ENCODE peak calls at places on chromosomes 1 and 21, in ten cellular contexts. I, T, C, N, B, X, D, O, Y and Z are unnamed samples.

GRCh38 chr21:33070921-33071877 is 1.3 kb downstream of the OLIG1 start:
- DNase-seq in I (no peak), T (peak), C (peak), N (no peak), B (no peak), X (no peak), D (peak), O (no peak), Y (peak), Z (no peak)

GRCh38 chr21:31604591-31605190 is 54.8 kb upstream of the SOD1 start:
- DNase-seq in I (peak), T (peak), C (peak), N (peak), B (peak), X (peak), D (peak), O (peak), Y (peak), Z (peak)

GRCh38 chr1:2151252-2151651 is 43.3 kb downstream of the FAAP20 start:
- DNase-seq in I (no peak), T (no peak), C (no peak), N (no peak), B (no peak), X (no peak), D (no peak), O (no peak), Y (no peak), Z (no peak)

GRCh38 chr21:34205811-34206635 is 132.6 kb downstream of the MRPS6 start:
- DNase-seq in I (no peak), T (no peak), C (no peak), N (no peak), B (no peak), X (no peak), D (no peak), O (no peak), Y (no peak), Z (no peak)

GRCh38 chr1:56710646-56711045 is 65.5 kb downstream of the PRKAA2 start:
- DNase-seq in I (no peak), T (no peak), C (peak), N (no peak), B (no peak), X (no peak), D (no peak), O (no peak), Y (peak), Z (no peak)

GRCh38 chr21:29104239-29104708 is 26.2 kb upstream of the MAP3K7CL start:
- DNase-seq in I (no peak), T (no peak), C (no peak), N (no peak), B (no peak), X (no peak), D (no peak), O (no peak), Y (peak), Z (no peak)

GRCh38 chr1:116940809-116941640 is 31.3 kb downstream of the PTGFRN start:
- DNase-seq in I (no peak), T (peak), C (no peak), N (no peak), B (no peak), X (no peak), D (peak), O (no peak), Y (no peak), Z (no peak)

GRCh38 chr1:154474802-154475201 is 27.2 kb upstream of the TDRD10 start:
- DNase-seq in I (no peak), T (no peak), C (peak), N (no peak), B (peak), X (peak), D (no peak), O (peak), Y (peak), Z (peak)

GRCh38 chr1:42524330-42524729 is 61.2 kb downstream of the CCDC30 start:
- DNase-seq in I (no peak), T (peak), C (no peak), N (no peak), B (no peak), X (no peak), D (no peak), O (no peak), Y (no peak), Z (no peak)

GRCh38 chr21:20537162-20537561 is 461.0 kb upstream of the NCAM2 start:
- DNase-seq in I (no peak), T (no peak), C (no peak), N (no peak), B (no peak), X (no peak), D (no peak), O (no peak), Y (no peak), Z (no peak)

GRCh38 chr1:89820423-89821321 is at the start of gene LRRC8D:
- DNase-seq in I (peak), T (peak), C (peak), N (peak), B (peak), X (peak), D (peak), O (peak), Y (peak), Z (peak)

GRCh38 chr21:46154155-46154954 is 1.0 kb downstream of the FTCD start:
- DNase-seq in I (no peak), T (peak), C (no peak), N (peak), B (peak), X (no peak), D (no peak), O (no peak), Y (no peak), Z (no peak)

GRCh38 chr1:167628754-167629515 is 1.1 kb upstream of the RCSD1 start:
- DNase-seq in I (no peak), T (peak), C (no peak), N (no peak), B (no peak), X (no peak), D (no peak), O (no peak), Y (no peak), Z (no peak)

GRCh38 chr1:1908506-1908791 is 6.6 kb upstream of the CALML6 start:
- DNase-seq in I (no peak), T (no peak), C (no peak), N (no peak), B (no peak), X (no peak), D (no peak), O (no peak), Y (no peak), Z (no peak)

GRCh38 chr21:36491191-36491916 is 11.4 kb upstream of the CLDN14 start:
- DNase-seq in I (no peak), T (no peak), C (no peak), N (no peak), B (no peak), X (no peak), D (no peak), O (no peak), Y (no peak), Z (no peak)
- H3K27ac ChIP-seq in I (no peak), T (peak), C (no peak), N (no peak), B (no peak), X (no peak), D (no peak), O (no peak), Y (no peak), Z (no peak)

GRCh38 chr1:15968172-15968571 is 7.7 kb downstream of the ZBTB17 start:
- DNase-seq in I (no peak), T (no peak), C (no peak), N (no peak), B (no peak), X (no peak), D (no peak), O (no peak), Y (no peak), Z (no peak)

GRCh38 chr1:15965228-15965767 is 10.6 kb downstream of the ZBTB17 start:
- DNase-seq in I (no peak), T (no peak), C (no peak), N (no peak), B (no peak), X (no peak), D (no peak), O (no peak), Y (peak), Z (no peak)

GRCh38 chr1:15969321-15969880 is 6.5 kb downstream of the ZBTB17 start:
- DNase-seq in I (no peak), T (no peak), C (no peak), N (no peak), B (no peak), X (no peak), D (no peak), O (no peak), Y (no peak), Z (no peak)

GRCh38 chr1:15966081-15966955 is 9.6 kb downstream of the ZBTB17 start:
- DNase-seq in I (peak), T (no peak), C (peak), N (no peak), B (peak), X (no peak), D (no peak), O (no peak), Y (peak), Z (peak)

GRCh38 chr1:15966956-15967344 is 9.0 kb downstream of the ZBTB17 start:
- DNase-seq in I (no peak), T (no peak), C (no peak), N (no peak), B (no peak), X (no peak), D (no peak), O (no peak), Y (no peak), Z (no peak)
- H3K27ac ChIP-seq in I (no peak), T (no peak), C (no peak), N (no peak), B (no peak), X (no peak), D (no peak), O (no peak), Y (no peak), Z (no peak)

DNA sequence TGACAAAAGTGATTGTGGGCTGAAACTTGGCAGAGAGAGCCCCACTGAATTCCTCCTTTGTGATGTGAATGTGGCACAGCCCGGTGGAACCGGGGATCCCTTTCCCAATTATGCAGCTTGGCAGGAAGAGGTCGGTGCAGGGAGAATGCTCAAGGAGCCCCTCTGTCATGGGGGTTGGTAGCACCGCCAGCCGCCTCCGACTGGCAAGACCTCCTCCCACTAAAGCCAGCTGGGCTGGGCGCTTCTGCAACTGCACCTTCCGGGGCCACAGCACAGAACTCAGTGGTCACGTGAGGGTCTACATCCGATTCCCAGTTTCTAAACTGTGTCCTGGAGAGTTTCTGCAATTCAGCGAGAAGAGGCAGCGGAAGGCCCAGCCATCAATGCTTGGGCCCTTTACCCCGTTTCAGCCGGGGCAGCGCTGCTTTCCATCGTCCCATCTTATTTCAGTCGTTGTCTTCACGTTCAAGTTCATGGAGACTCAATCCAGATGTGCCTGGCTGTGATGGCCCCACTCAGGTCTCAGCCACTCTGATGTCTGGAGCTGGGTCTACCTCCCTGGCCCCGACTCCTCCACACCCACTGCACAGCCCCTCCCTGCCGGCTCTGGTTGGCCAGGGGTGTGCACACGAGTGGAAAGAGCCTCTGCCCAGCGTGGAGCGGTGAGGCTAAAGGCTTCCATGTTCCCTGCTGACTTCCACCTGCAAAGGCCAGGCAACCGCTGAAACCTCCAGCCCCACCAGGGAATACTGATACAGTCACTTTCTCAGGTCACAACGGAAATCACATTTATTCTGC is 39.8 kb upstream of the FHAD1 start:
- DNase-seq in I (no peak), T (peak), C (no peak), N (no peak), B (no peak), X (no peak), D (no peak), O (no peak), Y (no peak), Z (no peak)
- H3K27ac ChIP-seq in I (no peak), T (peak), C (no peak), N (peak), B (peak), X (no peak), D (no peak), O (no peak), Y (no peak), Z (peak)

DNA sequence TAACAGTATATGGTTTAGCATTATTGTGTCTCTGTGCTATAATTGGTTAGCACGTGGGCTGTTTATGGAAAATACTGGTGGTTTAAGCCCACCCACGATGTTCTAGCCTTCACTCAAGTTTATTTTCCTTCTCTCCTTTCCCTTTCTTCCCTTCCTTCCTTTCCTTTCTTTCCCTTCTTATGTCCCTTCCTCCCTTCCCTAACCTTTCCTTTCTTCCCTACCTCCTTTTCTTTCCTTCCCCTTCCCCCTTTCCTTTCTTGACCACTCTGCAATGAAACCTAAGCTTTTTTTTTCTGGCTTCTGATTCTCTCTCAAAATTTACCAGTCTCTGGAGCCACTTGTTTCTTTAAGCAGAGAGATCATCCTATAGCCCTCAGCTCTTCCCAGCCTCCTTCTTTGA is 13.4 kb upstream of the S100A10 start:
- DNase-seq in I (no peak), T (no peak), C (no peak), N (no peak), B (no peak), X (no peak), D (no peak), O (no peak), Y (no peak), Z (no peak)
- H3K27ac ChIP-seq in I (no peak), T (no peak), C (no peak), N (no peak), B (no peak), X (no peak), D (no peak), O (no peak), Y (no peak), Z (no peak)

GRCh38 chr1:111768625-111769024 is 12.9 kb downstream of the DDX20 start:
- DNase-seq in I (no peak), T (no peak), C (no peak), N (no peak), B (no peak), X (no peak), D (no peak), O (no peak), Y (no peak), Z (no peak)

GRCh38 chr1:111768023-111768422 is 12.3 kb downstream of the DDX20 start:
- DNase-seq in I (no peak), T (no peak), C (no peak), N (no peak), B (no peak), X (no peak), D (no peak), O (no peak), Y (no peak), Z (no peak)

GRCh38 chr1:111770916-111771315 is 15.2 kb downstream of the DDX20 start:
- DNase-seq in I (no peak), T (no peak), C (no peak), N (no peak), B (no peak), X (no peak), D (no peak), O (no peak), Y (peak), Z (no peak)

DNA sequence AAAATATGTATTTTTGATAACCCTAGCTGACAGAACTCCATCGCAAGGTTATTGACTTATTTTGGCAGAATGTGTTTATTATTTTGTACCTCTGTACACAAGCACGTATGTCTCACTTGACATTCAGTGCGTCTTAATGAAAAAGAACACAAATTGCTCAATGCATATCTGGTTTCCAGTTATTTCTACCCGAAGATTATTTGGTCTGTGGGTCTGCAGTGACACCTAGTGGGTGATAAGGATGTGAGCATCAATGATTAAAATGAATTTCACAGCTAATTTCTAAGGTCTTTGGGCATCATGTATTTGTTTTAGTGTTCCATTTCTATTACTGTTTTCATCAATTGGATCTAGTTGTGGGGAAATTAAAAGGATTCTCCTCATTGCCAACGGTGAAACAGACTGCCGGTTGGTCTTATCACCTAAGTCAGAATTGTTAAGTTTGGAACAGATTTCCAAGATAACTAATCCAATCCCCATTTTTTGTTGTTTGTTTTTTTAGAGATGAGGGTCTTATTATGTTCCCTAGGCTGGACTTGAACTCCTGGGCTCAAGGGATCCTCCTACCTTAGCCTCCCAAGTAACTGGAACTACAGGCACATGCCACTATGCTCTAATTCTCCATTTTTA is 13.9 kb downstream of the DDX20 start:
- DNase-seq in I (no peak), T (no peak), C (peak), N (peak), B (peak), X (peak), D (peak), O (peak), Y (peak), Z (peak)
- H3K27ac ChIP-seq in I (no peak), T (no peak), C (no peak), N (no peak), B (no peak), X (no peak), D (no peak), O (no peak), Y (no peak), Z (no peak)

GRCh38 chr1:35605882-35606182 is 32.7 kb downstream of the TFAP2E start:
- DNase-seq in I (no peak), T (no peak), C (peak), N (no peak), B (no peak), X (no peak), D (no peak), O (no peak), Y (peak), Z (no peak)
- H3K27ac ChIP-seq in I (no peak), T (peak), C (no peak), N (no peak), B (no peak), X (no peak), D (peak), O (no peak), Y (peak), Z (no peak)